ENCODE peak calls at places on chromosomes 5 and 9, in eight cellular contexts. V, M, H, Q, D, O, W and Z are unnamed samples.

GRCh38 chr5:149108651-149109280 is 32.5 kb upstream of the ABLIM3 start:
- DNase-seq in M (no peak), D (peak), O (peak), H (no peak), W (no peak), V (no peak), Q (no peak), Z (peak)

GRCh38 chr9:130332384-130332926 is 66.9 kb downstream of the HMCN2 start:
- DNase-seq in O (no peak), W (no peak), M (no peak), V (no peak), H (no peak), Q (no peak), D (no peak), Z (no peak)

GRCh38 chr5:151213803-151214613 is 9.9 kb downstream of the CCDC69 start:
- DNase-seq in D (peak), O (peak), H (peak), M (peak), W (no peak), V (peak), Q (peak), Z (peak)

GRCh38 chr5:60368100-60368499 is 331.9 kb downstream of the DEPDC1B start:
- DNase-seq in O (no peak), Q (no peak), M (no peak), D (no peak), V (no peak), H (no peak), W (no peak), Z (no peak)

GRCh38 chr5:171419663-171420428 is 399 bp downstream of the FGF18 start:
- DNase-seq in Q (peak), D (peak), M (no peak), H (no peak), W (no peak), O (no peak), V (peak), Z (peak)

GRCh38 chr9:36006541-36006940 is 30.2 kb upstream of the RECK start:
- DNase-seq in Q (no peak), D (no peak), O (no peak), W (no peak), V (no peak), M (no peak), H (no peak), Z (no peak)

GRCh38 chr5:169795311-169795710 is 158.2 kb downstream of the DOCK2 start:
- DNase-seq in D (peak), O (no peak), V (no peak), W (no peak), Q (no peak), M (no peak), H (no peak), Z (no peak)

GRCh38 chr5:14908195-14908594 is 36.6 kb upstream of the ANKH start:
- DNase-seq in D (peak), V (peak), O (peak), Q (no peak), W (no peak), M (no peak), H (no peak), Z (peak)

GRCh38 chr9:111965566-111966019 is 69.0 kb downstream of the UGCG start:
- DNase-seq in W (peak), H (no peak), O (peak), V (no peak), M (no peak), Q (peak), D (peak), Z (peak)

GRCh38 chr5:169632946-169633345 is 4.1 kb upstream of the DOCK2 start:
- DNase-seq in O (no peak), W (no peak), Q (no peak), V (no peak), D (no peak), M (no peak), H (no peak), Z (no peak)

GRCh38 chr5:83718195-83718825 is 2.3 kb downstream of the HAPLN1 start:
- DNase-seq in Q (peak), V (no peak), M (no peak), W (peak), O (peak), D (peak), H (peak), Z (peak)

GRCh38 chr5:58849995-58850667 is 267.3 kb downstream of the RAB3C start:
- DNase-seq in H (no peak), D (peak), Q (peak), V (no peak), W (no peak), M (no peak), O (peak), Z (peak)

GRCh38 chr9:92917176-92917800 is 30.0 kb upstream of the FGD3 start:
- DNase-seq in W (no peak), D (no peak), O (no peak), Q (no peak), V (no peak), M (no peak), H (peak), Z (no peak)

GRCh38 chr5:3303777-3304176 is 291.9 kb upstream of the IRX1 start:
- DNase-seq in M (no peak), D (no peak), O (no peak), W (no peak), V (no peak), Q (no peak), H (no peak), Z (no peak)

GRCh38 chr5:179974946-179975712 is 67.4 kb upstream of the TBC1D9B start:
- DNase-seq in O (no peak), H (no peak), M (peak), D (peak), Q (peak), V (no peak), W (no peak), Z (peak)

GRCh38 chr9:16322849-16323248 is 547.6 kb downstream of the BNC2 start:
- DNase-seq in H (no peak), W (no peak), O (no peak), D (no peak), V (no peak), M (no peak), Q (no peak), Z (no peak)

GRCh38 chr9:113915817-113916474 is 39.8 kb downstream of the ZNF618 start:
- DNase-seq in W (no peak), V (no peak), Q (no peak), D (no peak), M (no peak), H (no peak), O (no peak), Z (no peak)

GRCh38 chr9:21434202-21435014 is 5.8 kb upstream of the IFNA1 start:
- DNase-seq in M (peak), H (peak), O (peak), D (peak), V (no peak), W (peak), Q (peak), Z (peak)

GRCh38 chr5:676699-677076 is 16.5 kb downstream of the TPPP start:
- DNase-seq in H (no peak), M (peak), O (no peak), V (no peak), D (no peak), Q (no peak), W (no peak), Z (no peak)

GRCh38 chr5:144710620-144711019 is 539.9 kb downstream of the KCTD16 start:
- DNase-seq in D (no peak), V (no peak), O (no peak), Q (no peak), H (no peak), W (no peak), M (no peak), Z (no peak)

GRCh38 chr5:53023969-53024368 is 34.8 kb downstream of the ITGA2 start:
- DNase-seq in O (peak), W (no peak), Q (peak), D (peak), V (no peak), M (no peak), H (no peak), Z (peak)

GRCh38 chr9:127890053-127890452 is 9.3 kb downstream of the ST6GALNAC6 start:
- DNase-seq in O (no peak), W (no peak), H (no peak), M (no peak), Q (no peak), V (no peak), D (no peak), Z (peak)

GRCh38 chr9:36976371-36977030 is 57.6 kb downstream of the PAX5 start:
- DNase-seq in V (no peak), Q (no peak), D (no peak), H (no peak), O (no peak), W (no peak), M (no peak), Z (peak)

GRCh38 chr5:50593681-50594080 is 72.8 kb upstream of the PARP8 start:
- DNase-seq in W (no peak), D (no peak), Q (no peak), M (peak), V (no peak), H (no peak), O (no peak), Z (peak)

GRCh38 chr5:132493241-132493640 is 2.7 kb upstream of the IRF1 start:
- DNase-seq in M (peak), D (no peak), Q (no peak), H (peak), O (no peak), W (no peak), V (peak), Z (no peak)

DNA sequence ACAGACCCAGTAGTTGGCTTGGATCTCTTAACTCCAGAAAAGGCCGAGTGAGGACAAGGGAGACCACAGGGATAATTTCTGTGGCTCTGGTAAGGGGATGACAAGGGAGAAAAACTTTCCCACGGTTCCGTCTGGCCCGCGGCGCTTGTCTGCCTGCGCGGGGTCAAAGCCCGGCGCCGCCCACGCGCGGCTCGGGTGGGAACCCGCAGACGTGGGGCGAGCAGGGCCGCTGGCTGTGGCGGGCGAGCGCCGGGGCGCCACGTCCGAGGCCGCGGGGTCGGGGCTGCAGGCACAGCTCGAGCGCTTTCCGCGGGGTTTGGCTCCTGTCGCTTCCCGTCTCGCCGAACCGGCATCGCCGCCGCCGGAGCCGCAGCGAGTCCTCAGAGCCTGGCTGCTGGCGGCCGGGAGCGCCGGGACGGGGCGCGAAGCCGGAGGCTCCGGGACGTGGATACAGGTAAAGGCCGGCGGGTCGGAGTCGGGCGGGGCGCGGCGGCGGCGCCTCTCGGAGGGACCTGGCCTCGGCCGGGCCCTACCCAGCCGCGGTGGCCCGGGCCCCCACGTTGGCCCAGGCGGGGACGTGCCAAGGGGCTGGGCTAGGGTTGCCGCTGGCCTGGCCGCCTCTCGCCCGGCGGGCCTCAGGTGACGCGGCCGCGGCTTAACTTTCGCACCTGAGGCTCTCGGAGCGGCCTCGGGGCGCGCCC is at the start of gene RNF180:
- DNase-seq in O (no peak), H (no peak), Q (peak), W (no peak), D (peak), M (peak), V (peak), Z (peak)
- H3K4me3 ChIP-seq in O (peak), H (peak), Q (peak), W (peak), D (peak), M (peak), V (peak), Z (peak)

GRCh38 chr9:893843-894420 is 52.4 kb downstream of the DMRT1 start:
- DNase-seq in M (peak), H (peak), D (peak), Q (peak), W (peak), O (peak), V (no peak), Z (peak)
- TF ChIP-seq CTCF in M (peak), H (peak), D (peak), Q (peak), W (peak), O (peak), V (peak), Z (peak)

GRCh38 chr9:118331622-118332045 is 627.4 kb downstream of the TLR4 start:
- DNase-seq in D (peak), Q (peak), W (no peak), M (no peak), O (peak), V (peak), H (no peak), Z (peak)
- H3K4me3 ChIP-seq in D (no peak), Q (no peak), W (no peak), M (no peak), O (no peak), V (no peak), H (no peak), Z (no peak)

GRCh38 chr5:114790403-114790792 is 379.3 kb downstream of the TRIM36 start:
- DNase-seq in M (no peak), V (no peak), D (no peak), W (no peak), H (no peak), Q (no peak), O (no peak), Z (no peak)

DNA sequence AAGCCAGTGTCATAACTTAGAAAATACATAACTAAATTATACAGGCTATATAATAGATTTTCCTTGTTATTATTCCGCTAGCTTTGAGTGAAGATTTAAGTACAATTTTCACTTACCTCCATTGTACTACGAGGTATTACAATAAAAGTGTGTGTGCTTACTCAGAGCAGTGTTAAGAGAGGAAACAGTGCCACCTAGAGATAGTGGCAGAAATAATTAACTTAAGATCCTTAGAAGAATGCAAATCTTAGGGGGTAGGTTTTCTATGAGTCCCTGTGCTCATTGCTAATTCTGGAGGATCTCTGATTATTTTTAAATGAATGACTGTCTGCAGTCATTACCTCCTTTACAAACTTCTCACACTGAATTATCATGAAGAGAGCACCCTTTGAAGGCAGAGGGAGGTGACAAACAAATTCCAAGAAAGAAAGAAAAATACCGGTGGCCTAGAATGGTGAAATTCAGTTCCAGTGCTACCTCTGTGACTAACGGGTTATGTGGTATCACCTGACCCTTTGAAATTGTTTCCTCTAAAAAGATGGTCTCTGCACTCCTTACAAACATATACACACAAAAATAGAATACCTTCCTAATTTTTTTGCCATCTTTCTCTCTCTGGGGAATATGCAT is 379.8 kb downstream of the TRIM36 start:
- DNase-seq in D (peak), W (no peak), O (peak), M (no peak), V (no peak), H (no peak), Q (peak), Z (peak)
- TF ChIP-seq CTCF in D (peak), W (no peak), O (no peak), M (no peak), V (peak), H (no peak), Q (no peak), Z (peak)

GRCh38 chr5:181114844-181115778 is 15.9 kb downstream of the OR2V1 start:
- DNase-seq in W (peak), H (no peak), D (peak), O (peak), Q (peak), V (no peak), M (no peak), Z (peak)
- H3K4me3 ChIP-seq in W (peak), H (no peak), D (peak), O (no peak), Q (no peak), V (no peak), M (no peak), Z (peak)

GRCh38 chr9:131559416-131560000 is 14.2 kb downstream of the PRRT1B start:
- DNase-seq in V (no peak), M (no peak), D (no peak), O (no peak), Q (no peak), W (no peak), H (no peak), Z (no peak)
- TF ChIP-seq CTCF in V (no peak), M (peak), D (no peak), O (no peak), Q (no peak), W (no peak), H (no peak), Z (no peak)